ENCODE peak calls at places on chromosome 17, in four cellular contexts. O is stomach, P is tibial nerve, C is cardiac fibroblast. M is an unnamed sample.

GRCh38 chr17:81995463-81996231 is 18.2 kb downstream of the ASPSCR1 start:
- DNase-seq in O (no peak), C (no peak), P (no peak), M (no peak)

GRCh38 chr17:37187262-37187661 is 188.5 kb upstream of the C17orf78 start:
- DNase-seq in P (no peak), C (no peak), O (no peak), M (no peak)

GRCh38 chr17:17416007-17416399 is 60.8 kb upstream of the MED9 start:
- DNase-seq in P (no peak), O (no peak), C (peak; percentile 94), M (no peak)

GRCh38 chr17:44269795-44270320 is 1.9 kb upstream of the SLC4A1 start:
- DNase-seq in C (no peak), O (no peak), P (no peak), M (no peak)

GRCh38 chr17:32486091-32486700 is 597 bp upstream of the CDK5R1 start:
- DNase-seq in C (peak; percentile 58), O (peak; percentile 76), P (peak; percentile 40), M (no peak)

GRCh38 chr17:47653442-47653841 is 3.7 kb downstream of the KPNB1 start:
- DNase-seq in P (no peak), C (no peak), O (no peak), M (no peak)

GRCh38 chr17:61338000-61338864 is 61.4 kb upstream of the TBX2 start:
- DNase-seq in P (no peak), C (peak; percentile 91), O (no peak), M (no peak)

GRCh38 chr17:3557768-3558583 is at the start of gene TRPV3:
- DNase-seq in P (no peak), C (no peak), O (peak; percentile 72), M (no peak)

DNA sequence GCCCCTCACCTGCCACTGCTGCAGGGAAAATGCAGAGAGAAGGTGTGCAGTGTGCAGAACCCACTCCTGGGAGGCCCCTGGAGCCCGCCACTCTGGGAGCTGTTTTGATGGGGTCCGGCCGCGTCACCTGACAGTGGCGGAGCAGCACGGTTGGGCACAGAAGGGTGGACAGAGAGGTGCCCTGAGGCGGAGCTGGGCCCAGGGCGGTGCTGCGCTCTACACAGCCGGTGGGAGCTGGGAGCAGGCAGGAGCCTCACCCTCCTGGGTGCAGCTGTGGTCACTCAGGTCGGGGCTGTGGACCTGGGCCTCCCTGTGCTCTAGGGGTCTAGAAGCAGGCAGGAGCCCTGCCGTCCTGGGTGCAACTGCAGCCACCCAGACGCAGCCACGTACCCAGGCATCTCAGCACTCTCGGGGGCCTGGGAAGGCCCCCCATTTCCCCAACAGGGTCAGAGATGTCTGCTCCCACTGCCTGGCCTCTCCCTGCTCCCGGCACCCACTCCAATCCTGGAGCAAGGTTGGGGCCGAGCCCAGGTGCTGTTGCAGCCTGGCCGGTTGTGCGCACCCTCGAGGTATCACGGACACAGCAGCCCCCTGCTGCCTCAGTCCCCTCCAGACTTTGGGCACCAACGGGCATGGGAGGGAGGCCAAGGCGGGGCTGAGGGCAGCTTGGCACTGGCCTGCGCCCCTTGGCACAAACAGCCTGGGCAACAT is 304.4 kb upstream of the AXIN2 start:
- DNase-seq in P (no peak), O (no peak), C (no peak), M (no peak)
- H3K4me3 ChIP-seq in P (no peak overlapping the region), O (no peak overlapping the region), C (no peak overlapping the region), M (no peak overlapping the region)

DNA sequence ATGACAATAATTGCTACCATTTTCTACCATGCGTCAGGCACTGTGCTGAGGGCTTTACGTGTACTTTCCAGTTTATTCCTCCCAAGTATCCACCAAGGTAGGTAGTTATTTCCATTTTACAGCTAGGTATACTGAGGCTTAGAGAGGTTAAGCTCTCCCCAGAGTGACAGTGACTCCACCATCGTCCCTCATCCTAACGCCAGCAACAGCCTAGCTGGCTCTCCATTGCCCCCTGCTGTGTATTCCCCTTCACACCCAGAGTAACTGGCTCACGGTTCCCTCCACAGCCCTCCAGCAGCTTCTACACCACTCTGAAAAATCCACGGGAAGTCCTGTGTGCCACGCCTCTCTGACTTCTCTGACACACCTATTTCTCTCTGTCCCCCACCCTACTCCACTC is 7.1 kb upstream of the ASGR1 start:
- DNase-seq in C (no peak), O (no peak), P (no peak), M (no peak)
- TF ChIP-seq CTCF in C (peak; percentile 32), O (no peak), P (no peak), M (no peak)

GRCh38 chr17:79834575-79835469 is 4.4 kb downstream of the CBX4 start:
- DNase-seq in O (no peak), C (no peak), P (no peak), M (no peak)
- H3K4me3 ChIP-seq in O (no peak overlapping the region), C (no peak overlapping the region), P (no peak overlapping the region), M (no peak overlapping the region)

DNA sequence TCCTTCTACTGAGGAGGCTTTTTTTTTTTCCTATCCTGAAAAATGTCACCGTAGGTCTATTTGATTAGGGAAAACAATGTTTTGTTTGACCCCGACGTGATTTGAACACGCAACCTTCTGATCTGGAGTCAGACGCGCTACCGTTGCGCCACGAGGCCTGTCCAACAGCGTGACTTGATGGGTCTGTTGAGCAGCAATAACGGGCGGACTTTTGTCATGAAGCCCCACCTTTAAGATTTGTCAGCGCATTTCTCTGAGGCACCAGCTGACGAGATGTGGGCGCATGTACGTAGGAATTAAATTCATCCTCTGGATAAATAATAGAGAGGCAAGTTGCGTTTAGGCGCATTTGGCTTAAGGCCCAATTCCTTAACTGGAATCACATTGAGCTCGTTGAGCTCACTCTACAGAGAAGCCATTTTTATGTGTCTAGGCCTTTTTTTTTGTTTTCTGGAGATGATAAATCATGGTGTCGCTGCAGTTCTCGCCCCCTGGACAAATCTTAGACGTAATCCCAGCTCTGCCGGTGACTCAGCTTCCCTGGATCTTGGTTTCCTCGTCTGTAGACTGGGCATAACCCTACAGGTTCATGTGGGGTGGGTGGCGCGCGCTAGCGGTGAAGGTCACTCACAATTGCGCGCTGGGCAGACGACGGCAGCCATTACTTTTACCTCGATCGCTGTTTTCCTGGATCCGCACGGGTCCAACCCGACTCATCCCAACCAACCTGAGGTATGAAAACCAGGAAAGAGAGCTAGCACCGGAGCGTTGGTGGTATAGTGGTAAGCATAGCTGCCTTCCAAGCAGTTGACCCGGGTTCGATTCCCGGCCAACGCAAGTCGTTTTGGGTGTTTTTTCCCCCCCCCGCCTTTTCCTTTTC is 10.6 kb upstream of the AURKB start:
- DNase-seq in O (peak; percentile 90), P (peak; percentile 99), C (peak; percentile 96), M (peak; percentile 93)
- TF ChIP-seq CTCF in O (no peak), P (no peak), C (no peak), M (no peak)

GRCh38 chr17:80264048-80264792 is 3.6 kb downstream of the RNF213 start:
- DNase-seq in C (no peak), O (peak; percentile 37), P (no peak), M (no peak)
- H3K4me3 ChIP-seq in C (peak overlapping the region; percentile 38), O (peak overlapping the region; percentile 44), P (peak overlapping the region; percentile 20), M (peak overlapping the region; percentile 65)

M was measured in coronary artery.